ENCODE peak calls at places on chromosomes 5 and 9, in eight cellular contexts. O is IMR-90, J is gastrocnemius medialis, I is tibial nerve, V is A549, Z is stomach, N is ovary, K is uterus. S is an unnamed sample.
A peak's percentile ranks its signal among the peaks of the same experiment; 100 is the strongest.

GRCh38 chr9:114275246-114275994 is 47.5 kb upstream of the ORM1 start:
- DNase-seq in J (no peak), Z (no peak), K (peak; percentile 13), O (peak; percentile 43), N (peak; percentile 14), V (no peak), I (no peak), S (no peak)

GRCh38 chr9:113359385-113359784 is 10.0 kb downstream of the BSPRY start:
- DNase-seq in I (no peak), N (no peak), J (no peak), K (no peak), Z (peak; percentile 41), O (no peak), V (no peak), S (peak; percentile 43)

GRCh38 chr5:55418994-55419991 is 111.5 kb downstream of the MTREX start:
- DNase-seq in J (no peak), K (no peak), V (no peak), O (peak; percentile 60), I (no peak), N (no peak), Z (no peak), S (no peak)

GRCh38 chr9:134220311-134220710 is 55.9 kb upstream of the RNU6ATAC start:
- DNase-seq in N (no peak), K (no peak), I (no peak), V (no peak), Z (no peak), J (no peak), O (no peak), S (peak; percentile 76)

GRCh38 chr5:136212252-136212721 is 19.3 kb upstream of the SMIM32 start:
- DNase-seq in O (peak; percentile 48), V (peak; percentile 50), I (peak; percentile 58), K (peak; percentile 44), J (no peak), Z (peak; percentile 64), N (peak; percentile 45), S (no peak)

GRCh38 chr5:936149-937144 is 43.8 kb downstream of the TRIP13 start:
- DNase-seq in V (no peak), Z (no peak), J (no peak), K (peak; percentile 7), I (no peak), N (no peak), O (no peak), S (peak; percentile 40)

GRCh38 chr5:173852790-173853350 is 35.3 kb upstream of the CPEB4 start:
- DNase-seq in N (no peak), J (no peak), O (no peak), I (no peak), V (no peak), Z (no peak), K (no peak), S (no peak)

GRCh38 chr5:158589939-158590338 is 509.8 kb downstream of the EBF1 start:
- DNase-seq in N (no peak), V (no peak), J (no peak), K (no peak), I (no peak), O (no peak), Z (no peak), S (no peak)

GRCh38 chr5:180331647-180331950 is 21.5 kb downstream of the GFPT2 start:
- DNase-seq in I (no peak), N (no peak), Z (no peak), O (no peak), J (no peak), V (peak; percentile 33), K (no peak), S (no peak)

GRCh38 chr5:154298060-154298459 is 107.5 kb downstream of the GALNT10 start:
- DNase-seq in I (no peak), J (no peak), N (no peak), K (no peak), V (no peak), O (no peak), Z (no peak), S (no peak)

GRCh38 chr5:77186990-77187389 is 23.5 kb upstream of the PDE8B start:
- DNase-seq in N (no peak), Z (no peak), V (no peak), J (no peak), I (no peak), K (no peak), O (no peak), S (no peak)

GRCh38 chr9:69107801-69108200 is 66.3 kb upstream of the TJP2 start:
- DNase-seq in O (no peak), K (no peak), J (no peak), V (no peak), Z (no peak), I (no peak), N (no peak), S (no peak)

GRCh38 chr9:69109152-69109551 is 64.9 kb upstream of the TJP2 start:
- DNase-seq in V (no peak), Z (no peak), O (no peak), J (no peak), N (no peak), K (no peak), I (no peak), S (no peak)

GRCh38 chr9:69104830-69105527 is 69.1 kb upstream of the TJP2 start:
- DNase-seq in O (no peak), J (no peak), V (no peak), Z (peak; percentile 85), K (no peak), I (no peak), N (no peak), S (peak; percentile 89)
- TF ChIP-seq POLR2A in O (no peak), J (no peak), V (no peak), Z (no peak), K (no peak), I (no peak), N (no peak), S (no peak)

GRCh38 chr9:124659099-124659659 is 111.9 kb downstream of the NR6A1 start:
- DNase-seq in Z (peak; percentile 53), I (peak; percentile 41), J (peak; percentile 69), V (peak; percentile 94), O (peak; percentile 97), K (peak; percentile 46), N (peak; percentile 48), S (peak; percentile 47)

GRCh38 chr9:124661184-124661755 is 109.8 kb downstream of the NR6A1 start:
- DNase-seq in Z (no peak), V (no peak), K (no peak), O (peak; percentile 19), J (no peak), N (no peak), I (no peak), S (no peak)

GRCh38 chr9:124660341-124660801 is 110.7 kb downstream of the NR6A1 start:
- DNase-seq in O (peak; percentile 61), Z (no peak), I (no peak), N (no peak), J (no peak), K (no peak), V (peak; percentile 57), S (no peak)

GRCh38 chr9:124657526-124657925 is 113.6 kb downstream of the NR6A1 start:
- DNase-seq in K (no peak), J (no peak), V (no peak), I (no peak), N (no peak), Z (no peak), O (no peak), S (no peak)

DNA sequence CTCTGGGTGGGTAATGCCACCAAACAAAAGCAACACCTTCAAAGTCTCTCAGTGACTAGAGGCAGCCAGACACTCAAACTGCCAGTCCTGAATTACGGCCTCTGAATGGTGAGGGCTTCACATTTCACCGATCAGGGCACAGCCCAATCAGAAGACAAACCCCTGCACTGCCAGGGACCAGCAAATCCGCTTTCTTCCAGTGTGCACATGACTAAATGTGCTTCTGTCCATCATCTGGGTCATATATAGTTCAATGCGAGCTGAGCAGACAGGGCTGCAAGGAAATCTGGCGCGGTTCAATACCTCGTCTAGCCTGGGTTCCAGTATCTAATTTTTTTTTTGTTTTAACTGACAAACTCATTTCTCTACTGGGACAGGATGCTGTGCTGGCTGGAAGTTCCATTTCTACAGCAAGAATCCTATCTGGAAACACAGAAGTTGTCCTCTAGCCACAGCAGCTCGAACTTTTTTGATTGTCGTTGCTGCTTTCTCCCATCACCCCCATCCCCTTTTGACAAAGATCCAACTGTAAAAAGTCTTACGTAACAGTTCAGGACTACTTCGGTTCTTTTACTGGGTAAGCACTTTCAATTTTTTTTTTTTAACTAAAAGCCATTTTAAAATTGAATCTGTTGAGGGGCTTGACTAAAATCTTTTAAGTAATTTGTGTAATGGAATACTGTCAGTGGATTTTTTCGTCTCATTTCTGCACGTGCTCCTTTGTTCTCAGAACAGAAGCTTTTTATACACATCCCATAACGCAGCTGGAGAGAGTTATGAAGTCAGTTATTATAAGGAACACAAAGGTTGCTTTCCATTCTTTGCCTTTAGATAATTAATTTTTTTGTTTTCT is 112.7 kb downstream of the NR6A1 start:
- DNase-seq in N (peak; percentile 27), V (peak; percentile 97), Z (peak; percentile 59), K (peak; percentile 23), I (peak; percentile 31), J (peak; percentile 72), O (peak; percentile 97), S (peak; percentile 65)
- TF ChIP-seq POLR2A in N (no peak), V (peak; percentile 77), Z (no peak), K (no peak), I (peak; percentile 65), J (peak; percentile 68), O (peak; percentile 99), S (no peak)

GRCh38 chr5:170327802-170328201 is 30.2 kb upstream of the LCP2 start:
- DNase-seq in I (no peak), N (no peak), J (no peak), O (no peak), K (no peak), V (no peak), Z (no peak), S (no peak)

GRCh38 chr5:170330568-170331054 is 33.0 kb upstream of the LCP2 start:
- DNase-seq in Z (no peak), I (no peak), J (no peak), N (no peak), K (no peak), V (no peak), O (no peak), S (peak; percentile 84)

GRCh38 chr5:170332058-170332457 is 34.5 kb upstream of the LCP2 start:
- DNase-seq in I (no peak), N (no peak), K (no peak), Z (no peak), O (no peak), J (no peak), V (no peak), S (peak; percentile 71)

GRCh38 chr5:170329524-170329923 is 31.9 kb upstream of the LCP2 start:
- DNase-seq in J (no peak), O (no peak), V (no peak), N (no peak), I (no peak), Z (no peak), K (no peak), S (no peak)

DNA sequence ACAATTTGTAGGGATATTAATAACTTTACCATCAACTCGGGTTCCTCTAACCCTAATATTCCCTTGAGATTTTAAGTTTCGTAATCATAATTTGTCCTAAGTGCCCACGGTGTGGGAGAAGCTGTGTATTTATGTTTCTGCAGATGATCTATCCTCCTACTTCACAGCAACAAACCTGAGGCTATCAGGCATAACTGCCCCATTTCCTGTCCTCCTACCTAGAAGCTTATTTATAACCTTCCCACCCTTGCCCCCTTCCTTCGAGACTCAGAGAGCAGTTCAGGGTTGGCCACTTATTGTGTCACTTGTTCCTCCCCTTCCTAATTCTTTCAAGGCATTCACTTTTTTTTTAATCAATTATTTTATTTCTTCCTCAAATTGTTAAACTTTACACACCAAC is 29.6 kb upstream of the LCP2 start:
- DNase-seq in J (no peak), I (no peak), K (no peak), V (no peak), Z (no peak), N (no peak), O (no peak), S (no peak)
- TF ChIP-seq POLR2A in J (no peak), I (no peak), K (no peak), V (no peak), Z (no peak), N (no peak), O (no peak), S (no peak)

GRCh38 chr9:99181621-99182020 is 40.1 kb downstream of the ALG2 start:
- DNase-seq in I (no peak), Z (no peak), J (no peak), O (peak; percentile 72), V (no peak), K (no peak), N (no peak), S (peak; percentile 15)
- TF ChIP-seq POLR2A in I (no peak), Z (no peak), J (no peak), O (no peak), V (no peak), K (no peak), N (no peak), S (no peak)

S was measured in lower leg skin.